ENCODE peak calls at places on chromosomes 13 and 19, in six cellular contexts. A is type B pancreatic cell; Y is adrenal gland; C is NCI-H345; V is stimulated activated CD4-positive, alpha-beta T cell treated with anti-CD3 and anti-CD28 coated beads, Interleukin-2, amount 100 ng/mL, for 48 hours; J is substantia nigra. G is an unnamed sample.

GRCh38 chr13:31824705-31825512 is 85.6 kb downstream of the RXFP2 start:
- DNase-seq in V (no peak), J (no peak), A (no peak), C (peak), Y (no peak), G (no peak)

GRCh38 chr13:109211616-109212015 is 574.8 kb downstream of the IRS2 start:
- DNase-seq in V (no peak), Y (no peak), J (peak), C (no peak), A (no peak), G (no peak)

GRCh38 chr19:30359936-30360335 is 12.2 kb upstream of the ZNF536 start:
- DNase-seq in A (no peak), V (no peak), C (no peak), J (no peak), Y (no peak), G (no peak)

GRCh38 chr19:8526345-8527062 is 12.5 kb upstream of the ZNF414 start:
- DNase-seq in V (no peak), Y (peak), A (peak), C (peak), J (peak), G (peak)

GRCh38 chr13:28463481-28463880 is 31.4 kb downstream of the FLT1 start:
- DNase-seq in C (no peak), Y (no peak), J (no peak), V (no peak), A (no peak), G (no peak)

GRCh38 chr19:35179830-35180229 is 25.3 kb downstream of the FXYD5 start:
- DNase-seq in Y (no peak), J (no peak), C (no peak), V (no peak), A (no peak), G (no peak)

GRCh38 chr19:37982655-37983054 is 75.6 kb downstream of the SIPA1L3 start:
- DNase-seq in J (no peak), A (no peak), Y (no peak), V (no peak), C (no peak), G (no peak)

GRCh38 chr13:41827507-41828213 is 133.2 kb downstream of the VWA8 start:
- DNase-seq in V (no peak), C (no peak), Y (peak), J (no peak), A (no peak), G (no peak)

GRCh38 chr13:102930566-102930965 is 84.7 kb downstream of the ERCC5 start:
- DNase-seq in V (no peak), A (no peak), Y (no peak), J (no peak), C (no peak), G (no peak)

GRCh38 chr19:55257461-55258411 is 1.1 kb downstream of the PPP6R1 start:
- DNase-seq in Y (peak), C (no peak), A (no peak), J (no peak), V (no peak), G (no peak)

GRCh38 chr19:13002389-13002898 is 7.2 kb downstream of the NFIX start:
- DNase-seq in C (no peak), Y (no peak), V (no peak), A (no peak), J (peak), G (peak)

GRCh38 chr13:100634686-100635085 is 39.9 kb downstream of the TMTC4 start:
- DNase-seq in C (no peak), Y (no peak), J (no peak), V (no peak), A (no peak), G (no peak)

GRCh38 chr19:45959517-45960025 is 14.1 kb downstream of the NOVA2 start:
- DNase-seq in J (no peak), C (no peak), Y (no peak), V (no peak), A (no peak), G (no peak)

GRCh38 chr13:72253754-72254153 is 386.8 kb upstream of the DACH1 start:
- DNase-seq in A (no peak), C (no peak), Y (no peak), J (no peak), V (no peak), G (no peak)

GRCh38 chr13:24670927-24671326 is 9.3 kb upstream of the ATP12A start:
- DNase-seq in J (no peak), C (no peak), V (no peak), Y (no peak), A (no peak), G (no peak)

GRCh38 chr13:106449096-106449495 is 86.4 kb downstream of the EFNB2 start:
- DNase-seq in J (no peak), C (peak), A (no peak), V (no peak), Y (no peak), G (no peak)

GRCh38 chr13:46555722-46556121 is 2.8 kb downstream of the LRCH1 start:
- DNase-seq in J (no peak), C (no peak), Y (no peak), A (no peak), V (no peak), G (no peak)

GRCh38 chr13:51148952-51149573 is 38.0 kb upstream of the C13orf42 start:
- DNase-seq in Y (peak), C (peak), A (peak), V (no peak), J (peak), G (peak)

GRCh38 chr13:33322474-33322827 is 36.9 kb upstream of the STARD13 start:
- DNase-seq in V (no peak), C (no peak), A (no peak), Y (peak), J (no peak), G (no peak)

GRCh38 chr19:10095622-10095947 is 6.9 kb downstream of the ANGPTL6 start:
- DNase-seq in V (no peak), Y (no peak), A (no peak), J (no peak), C (no peak), G (no peak)

GRCh38 chr19:9674669-9675357 is at the start of gene ZNF562:
- DNase-seq in V (peak), C (peak), J (peak), A (peak), Y (peak), G (peak)

GRCh38 chr13:100842136-100842535 is 167.5 kb upstream of the TMTC4 start:
- DNase-seq in Y (no peak), J (no peak), V (no peak), C (no peak), A (no peak), G (no peak)

GRCh38 chr19:45798995-45799517 is 6.4 kb upstream of the DMWD start:
- DNase-seq in Y (peak), J (no peak), C (peak), V (peak), A (no peak), G (no peak)

GRCh38 chr19:8367327-8368001 is 3.5 kb downstream of the ANGPTL4 start:
- DNase-seq in C (peak), A (peak), Y (peak), V (no peak), J (peak), G (peak)

GRCh38 chr19:49701271-49701786 is 10.4 kb downstream of the CPT1C start:
- DNase-seq in A (peak), J (no peak), C (no peak), V (no peak), Y (no peak), G (no peak)